ENCODE peak calls at places on chromosomes 6 and 20, in seven cellular contexts. W, L, K, B, E, S and Q are unnamed samples.

GRCh38 chr6:44222486-44222986 is 859 bp upstream of the SLC29A1 start:
- DNase-seq in K (no peak), S (no peak), E (no peak), B (peak), W (no peak), L (no peak), Q (no peak)

GRCh38 chr6:158799051-158799792 is 19.9 kb downstream of the EZR start:
- DNase-seq in B (no peak), L (no peak), W (no peak), E (peak), K (no peak), S (no peak), Q (peak)

GRCh38 chr20:45469336-45470261 is at the start of gene WFDC2:
- DNase-seq in K (peak), L (no peak), S (no peak), E (peak), W (no peak), B (peak), Q (peak)

GRCh38 chr6:152290693-152291092 is 346.5 kb downstream of the SYNE1 start:
- DNase-seq in W (no peak), K (no peak), E (no peak), S (no peak), B (no peak), L (no peak), Q (no peak)

GRCh38 chr6:10451828-10452509 is 37.1 kb upstream of the TFAP2A start:
- DNase-seq in E (peak), S (no peak), K (peak), L (peak), W (no peak), B (no peak), Q (no peak)

GRCh38 chr6:139846538-139847321 is 472.3 kb upstream of the CITED2 start:
- DNase-seq in S (no peak), B (no peak), W (no peak), E (no peak), K (no peak), L (no peak), Q (no peak)

GRCh38 chr20:17227669-17228623 is 1.1 kb downstream of the PCSK2 start:
- DNase-seq in W (no peak), K (no peak), E (no peak), S (no peak), B (peak), L (no peak), Q (no peak)

GRCh38 chr20:14518648-14519047 is 181.2 kb upstream of the FLRT3 start:
- DNase-seq in L (no peak), K (no peak), W (no peak), B (no peak), E (no peak), S (no peak), Q (no peak)

GRCh38 chr6:158013904-158014504 is 32.3 kb downstream of the SYNJ2 start:
- DNase-seq in L (no peak), S (no peak), B (no peak), E (no peak), W (no peak), K (no peak), Q (no peak)

GRCh38 chr6:22470454-22471368 is 98.7 kb upstream of the HDGFL1 start:
- DNase-seq in B (no peak), W (no peak), E (peak), K (peak), L (no peak), S (no peak), Q (peak)

GRCh38 chr6:113596907-113597583 is 260.1 kb upstream of the MARCKS start:
- DNase-seq in L (no peak), E (no peak), K (no peak), W (no peak), S (no peak), B (no peak), Q (peak)

GRCh38 chr20:60481051-60481741 is 523.0 kb downstream of the CDH26 start:
- DNase-seq in B (no peak), L (no peak), W (no peak), K (no peak), E (no peak), S (no peak), Q (no peak)

GRCh38 chr6:14276667-14277404 is 159.3 kb downstream of the CD83 start:
- DNase-seq in B (no peak), W (no peak), S (peak), E (no peak), K (no peak), L (no peak), Q (no peak)

GRCh38 chr6:119430820-119431219 is 81.3 kb upstream of the MAN1A1 start:
- DNase-seq in W (no peak), L (no peak), K (no peak), B (no peak), S (no peak), E (no peak), Q (no peak)

GRCh38 chr6:119431799-119432198 is 82.2 kb upstream of the MAN1A1 start:
- DNase-seq in L (no peak), K (no peak), B (no peak), E (no peak), W (no peak), S (no peak), Q (no peak)

GRCh38 chr6:119423996-119424395 is 74.4 kb upstream of the MAN1A1 start:
- DNase-seq in E (no peak), S (no peak), L (no peak), K (no peak), W (no peak), B (no peak), Q (no peak)

GRCh38 chr6:119428647-119429046 is 79.1 kb upstream of the MAN1A1 start:
- DNase-seq in E (no peak), W (no peak), K (no peak), B (no peak), S (no peak), L (no peak), Q (no peak)

GRCh38 chr6:119426619-119427018 is 77.1 kb upstream of the MAN1A1 start:
- DNase-seq in L (no peak), E (no peak), B (no peak), W (no peak), S (no peak), K (no peak), Q (no peak)
- TF ChIP-seq POLR2A in L (no peak), E (no peak), B (no peak), W (no peak), S (no peak), K (no peak), Q (no peak)

GRCh38 chr6:100593522-100593921 is 128.8 kb upstream of the SIM1 start:
- DNase-seq in L (no peak), W (no peak), E (no peak), S (no peak), K (no peak), B (no peak), Q (no peak)
- TF ChIP-seq POLR2AphosphoS5 in L (no peak), W (no peak), E (no peak), S (no peak), K (no peak), B (no peak), Q (no peak)

GRCh38 chr6:12309070-12309469 is 18.9 kb downstream of the EDN1 start:
- DNase-seq in E (no peak), S (no peak), W (no peak), K (no peak), L (no peak), B (no peak), Q (no peak)
- TF ChIP-seq POLR2A in E (no peak), S (no peak), W (no peak), K (no peak), L (no peak), B (no peak), Q (no peak)

DNA sequence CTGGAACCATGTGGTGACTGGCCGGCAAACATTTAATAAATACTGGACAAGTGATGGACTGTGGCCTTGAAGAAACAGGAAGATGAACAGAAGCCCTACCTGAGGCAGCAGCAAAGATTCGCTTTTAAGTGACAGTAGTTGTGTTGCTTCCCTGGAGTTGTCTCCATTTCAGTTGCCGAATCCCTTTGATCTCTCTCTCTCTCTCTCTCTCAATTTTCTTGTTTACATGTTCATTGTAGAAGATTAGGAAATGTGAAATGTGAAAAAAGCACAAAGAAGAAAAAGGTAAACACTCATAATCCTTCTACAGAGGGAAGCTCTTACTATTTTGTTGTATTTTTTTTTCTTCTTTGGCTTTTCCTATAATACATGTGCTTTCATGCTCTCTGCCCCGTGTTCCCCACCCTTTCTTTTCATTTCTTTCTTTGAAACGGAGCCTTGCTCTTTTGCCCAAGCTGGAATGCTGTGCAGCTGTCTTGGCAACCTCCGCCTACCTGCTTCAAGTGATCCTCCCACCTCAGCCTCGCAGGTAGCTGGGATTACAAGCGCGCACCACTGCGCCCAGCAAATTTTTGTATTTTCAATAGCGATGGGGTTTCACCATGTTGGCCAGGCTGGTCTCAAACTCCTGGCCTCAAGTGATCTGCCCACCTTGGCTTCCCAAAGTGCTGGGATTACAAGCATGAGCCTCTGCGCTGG is 81.5 kb downstream of the SHLD1 start:
- DNase-seq in K (no peak), S (no peak), B (no peak), L (no peak), E (no peak), W (no peak), Q (no peak)
- TF ChIP-seq POLR2AphosphoS5 in K (no peak), S (no peak), B (no peak), L (no peak), E (no peak), W (no peak), Q (no peak)

GRCh38 chr6:126919947-126920346 is 198.5 kb upstream of the RSPO3 start:
- DNase-seq in B (no peak), W (no peak), L (no peak), K (no peak), E (no peak), S (no peak), Q (no peak)
- TF ChIP-seq POLR2A in B (no peak), W (no peak), L (no peak), K (no peak), E (no peak), S (no peak), Q (no peak)